ENCODE peak calls at places on chromosome 21, in nine cellular contexts. I is neuronal stem cell; Y is fibroblast of pulmonary artery; N is Right ventricle myocardium superior; O is stimulated activated CD4-positive, alpha-beta T cell treated with anti-CD3 and anti-CD28 coated beads, Interleukin-4, amount 100 ng/mL, for 4 hours; K is NCI-H1436; Q is adrenal gland; P is MV-4-11; Z is NCI-H1048. W is an unnamed sample.

GRCh38 chr21:37459575-37459974 is 93.0 kb downstream of the DYRK1A start:
- DNase-seq in I (no peak), Y (peak; percentile 45), N (no peak), O (no peak), K (no peak), Q (no peak), P (no peak), Z (no peak), W (no peak)

GRCh38 chr21:34771512-34772028 is 102.8 kb downstream of the CLIC6 start:
- DNase-seq in I (no peak), Y (peak; percentile 78), N (no peak), O (no peak), K (no peak), Q (no peak), P (peak; percentile 18), Z (no peak), W (no peak)

GRCh38 chr21:40967771-40968170 is 120.8 kb upstream of the DSCAM start:
- DNase-seq in I (no peak), Y (no peak), N (no peak), O (no peak), K (no peak), Q (no peak), P (no peak), Z (no peak), W (no peak)

GRCh38 chr21:37005548-37006242 is 807 bp upstream of the RIPPLY3 start:
- DNase-seq in I (no peak), Y (no peak), N (no peak), O (no peak), K (no peak), Q (peak; percentile 35), P (no peak), Z (no peak), W (no peak)

GRCh38 chr21:46294647-46295176 is 8.6 kb downstream of the YBEY start:
- DNase-seq in I (no peak), Y (peak; percentile 55), N (peak; percentile 40), O (no peak), K (no peak), Q (no peak), P (peak; percentile 62), Z (no peak), W (no peak)

GRCh38 chr21:31182231-31183129 is 144.2 kb upstream of the KRTAP19-8 start:
- DNase-seq in I (no peak), Y (no peak), N (no peak), O (peak; percentile 57), K (no peak), Q (no peak), P (no peak), Z (no peak), W (no peak)

GRCh38 chr21:26169061-26169610 is 1.4 kb downstream of the APP start:
- DNase-seq in I (peak; percentile 37), Y (peak; percentile 79), N (peak; percentile 53), O (peak; percentile 22), K (peak; percentile 53), Q (peak; percentile 80), P (peak; percentile 15), Z (peak; percentile 15), W (peak; percentile 62)

GRCh38 chr21:45287438-45288391 is at the start of gene POFUT2:
- DNase-seq in I (peak; percentile 98), Y (peak; percentile 96), N (peak; percentile 98), O (peak; percentile 99), K (peak; percentile 94), Q (peak; percentile 99), P (peak; percentile 91), Z (peak; percentile 88), W (peak; percentile 98)

GRCh38 chr21:16388911-16389515 is 659.2 kb downstream of the USP25 start:
- DNase-seq in I (no peak), Y (no peak), N (no peak), O (no peak), K (no peak), Q (no peak), P (no peak), Z (no peak), W (no peak)

GRCh38 chr21:24118738-24119470 is 1488.4 kb downstream of the MRPL39 start:
- DNase-seq in I (no peak), Y (peak; percentile 1), N (no peak), O (no peak), K (no peak), Q (no peak), P (no peak), Z (no peak), W (no peak)

GRCh38 chr21:16004121-16004520 is 274.3 kb downstream of the USP25 start:
- DNase-seq in I (no peak), Y (no peak), N (no peak), O (no peak), K (no peak), Q (no peak), P (no peak), Z (no peak), W (no peak)

GRCh38 chr21:45834026-45834715 is 147.4 kb upstream of the COL6A1 start:
- DNase-seq in I (no peak), Y (no peak), N (no peak), O (no peak), K (no peak), Q (no peak), P (no peak), Z (no peak), W (no peak)

GRCh38 chr21:38438476-38438893 is 59.8 kb downstream of the ERG start:
- DNase-seq in I (no peak), Y (peak; percentile 99), N (peak; percentile 82), O (no peak), K (no peak), Q (peak; percentile 79), P (peak; percentile 16), Z (no peak), W (peak; percentile 10)

GRCh38 chr21:45875416-45875760 is 106.2 kb upstream of the COL6A1 start:
- DNase-seq in I (no peak), Y (no peak), N (no peak), O (no peak), K (no peak), Q (no peak), P (no peak), Z (no peak), W (no peak)

GRCh38 chr21:27694667-27695066 is 727.8 kb upstream of the ADAMTS5 start:
- DNase-seq in I (no peak), Y (no peak), N (no peak), O (no peak), K (no peak), Q (no peak), P (no peak), Z (no peak), W (no peak)

GRCh38 chr21:35163381-35163780 is 114.3 kb upstream of the RUNX1 start:
- DNase-seq in I (no peak), Y (no peak), N (no peak), O (no peak), K (no peak), Q (no peak), P (no peak), Z (no peak), W (no peak)

GRCh38 chr21:44415073-44416025 is 40.0 kb upstream of the LRRC3 start:
- DNase-seq in I (no peak), Y (no peak), N (peak; percentile 22), O (no peak), K (no peak), Q (no peak), P (no peak), Z (no peak), W (no peak)

GRCh38 chr21:15557925-15558324 is 171.9 kb upstream of the USP25 start:
- DNase-seq in I (no peak), Y (no peak), N (no peak), O (no peak), K (no peak), Q (no peak), P (no peak), Z (peak; percentile 75), W (no peak)

GRCh38 chr21:43306911-43307676 is 119.8 kb downstream of the SIK1 start:
- DNase-seq in I (no peak), Y (no peak), N (peak; percentile 45), O (no peak), K (peak; percentile 57), Q (peak; percentile 87), P (peak; percentile 36), Z (no peak), W (peak; percentile 53)

GRCh38 chr21:15034126-15034848 is 30.5 kb downstream of the NRIP1 start:
- DNase-seq in I (no peak), Y (peak; percentile 39), N (no peak), O (no peak), K (no peak), Q (no peak), P (no peak), Z (no peak), W (no peak)

GRCh38 chr21:29378814-29379213 is 80.1 kb downstream of the BACH1 start:
- DNase-seq in I (no peak), Y (peak; percentile 24), N (no peak), O (no peak), K (no peak), Q (no peak), P (no peak), Z (no peak), W (no peak)

GRCh38 chr21:39845581-39846130 is 21.6 kb upstream of the PCP4 start:
- DNase-seq in I (peak; percentile 27), Y (no peak), N (no peak), O (no peak), K (no peak), Q (no peak), P (no peak), Z (no peak), W (no peak)

GRCh38 chr21:21030311-21030710 is 32.1 kb downstream of the NCAM2 start:
- DNase-seq in I (no peak), Y (no peak), N (no peak), O (no peak), K (no peak), Q (no peak), P (no peak), Z (no peak), W (no peak)

GRCh38 chr21:35032474-35033263 is 16.4 kb downstream of the RUNX1 start:
- DNase-seq in I (no peak), Y (no peak), N (no peak), O (no peak), K (no peak), Q (no peak), P (peak; percentile 14), Z (no peak), W (no peak)

GRCh38 chr21:27269646-27270045 is 302.8 kb upstream of the ADAMTS5 start:
- DNase-seq in I (no peak), Y (peak; percentile 90), N (no peak), O (no peak), K (no peak), Q (no peak), P (peak; percentile 89), Z (no peak), W (no peak)

GRCh38 chr21:29677326-29677725 is 262.5 kb downstream of the GRIK1 start:
- DNase-seq in I (no peak), Y (no peak), N (no peak), O (no peak), K (no peak), Q (no peak), P (no peak), Z (peak; percentile 6), W (no peak)

GRCh38 chr21:33419538-33420123 is 16.4 kb downstream of the IFNGR2 start:
- DNase-seq in I (no peak), Y (peak; percentile 74), N (peak; percentile 61), O (no peak), K (no peak), Q (peak; percentile 68), P (peak; percentile 4), Z (no peak), W (no peak)

GRCh38 chr21:32315511-32316362 is 17.1 kb downstream of the MRAP start:
- DNase-seq in I (no peak), Y (no peak), N (no peak), O (no peak), K (no peak), Q (peak; percentile 50), P (no peak), Z (no peak), W (no peak)

GRCh38 chr21:34670220-34670961 is 1.6 kb downstream of the CLIC6 start:
- DNase-seq in I (peak; percentile 23), Y (no peak), N (no peak), O (peak; percentile 7), K (no peak), Q (no peak), P (no peak), Z (no peak), W (no peak)

GRCh38 chr21:38770660-38771059 is 35.1 kb upstream of the ETS2 start:
- DNase-seq in I (no peak), Y (no peak), N (no peak), O (no peak), K (no peak), Q (no peak), P (no peak), Z (no peak), W (no peak)

GRCh38 chr21:45615145-45615711 is 28.3 kb upstream of the PCBP3 start:
- DNase-seq in I (no peak), Y (peak; percentile 41), N (no peak), O (peak; percentile 75), K (no peak), Q (peak; percentile 74), P (peak; percentile 65), Z (no peak), W (peak; percentile 25)